ENCODE peak calls at places on chromosomes 13 and 19, in ten cellular contexts. E is NCI-H2029, F is HCT116, N is activated gamma-delta T cell treated with Interleukin-2 at 50 U/mL for 16 hours, R is tibial artery, X is Calu3, S is NCI-H1105 treated with DMSO at 0.1 percent for 48 hours, J is NCI-H146, A is amygdala, U is posterior cingulate gyrus. D is an unnamed sample.

GRCh38 chr19:8302734-8303133 is 5.4 kb downstream of the CD320 start:
- DNase-seq in E (no peak), F (no peak), N (no peak), R (no peak), X (no peak), S (no peak), J (no peak), A (no peak), U (no peak), D (no peak)

GRCh38 chr13:32639502-32640105 is 53.4 kb downstream of the PDS5B start:
- DNase-seq in E (no peak), F (peak; percentile 43), N (peak; percentile 45), R (peak; percentile 65), X (peak; percentile 23), S (peak; percentile 8), J (peak; percentile 55), A (no peak), U (no peak), D (peak; percentile 29)

GRCh38 chr19:30888937-30889336 is 460.3 kb downstream of the TSHZ3 start:
- DNase-seq in E (no peak), F (no peak), N (no peak), R (no peak), X (no peak), S (no peak), J (no peak), A (no peak), U (no peak), D (peak; percentile 35)

GRCh38 chr19:46489445-46490272 is 6.0 kb downstream of the PNMA8B start:
- DNase-seq in E (no peak), F (no peak), N (no peak), R (peak; percentile 76), X (no peak), S (no peak), J (no peak), A (no peak), U (no peak), D (peak; percentile 85)

GRCh38 chr19:30692517-30692870 is 320.3 kb downstream of the ZNF536 start:
- DNase-seq in E (no peak), F (no peak), N (no peak), R (no peak), X (no peak), S (no peak), J (no peak), A (no peak), U (no peak), D (no peak)

GRCh38 chr19:4622695-4623421 is 16.5 kb upstream of the TNFAIP8L1 start:
- DNase-seq in E (no peak), F (no peak), N (no peak), R (no peak), X (no peak), S (no peak), J (no peak), A (no peak), U (no peak), D (peak; percentile 72)

GRCh38 chr13:80039000-80039399 is 301.9 kb downstream of the SPRY2 start:
- DNase-seq in E (no peak), F (no peak), N (no peak), R (no peak), X (no peak), S (no peak), J (no peak), A (no peak), U (no peak), D (no peak)

GRCh38 chr19:40091205-40092129 is 724 bp upstream of the ZNF780A start:
- DNase-seq in E (no peak), F (no peak), N (no peak), R (no peak), X (no peak), S (no peak), J (no peak), A (no peak), U (no peak), D (no peak)

GRCh38 chr13:109331898-109332297 is 454.5 kb downstream of the IRS2 start:
- DNase-seq in E (peak; percentile 97), F (no peak), N (no peak), R (no peak), X (no peak), S (peak; percentile 98), J (peak; percentile 85), A (no peak), U (no peak), D (no peak)

GRCh38 chr13:25819856-25820530 is 231.8 kb downstream of the SHISA2 start:
- DNase-seq in E (peak; percentile 46), F (no peak), N (no peak), R (no peak), X (no peak), S (peak; percentile 15), J (no peak), A (no peak), U (no peak), D (no peak)

GRCh38 chr19:22612316-22612715 is 21.8 kb upstream of the ZNF492 start:
- DNase-seq in E (no peak), F (no peak), N (no peak), R (no peak), X (no peak), S (no peak), J (no peak), A (no peak), U (no peak), D (no peak)

GRCh38 chr19:1748115-1748702 is 5.1 kb upstream of the ONECUT3 start:
- DNase-seq in E (no peak), F (no peak), N (no peak), R (no peak), X (no peak), S (no peak), J (no peak), A (no peak), U (no peak), D (peak; percentile 86)

GRCh38 chr19:29887498-29887897 is 54.5 kb upstream of the URI1 start:
- DNase-seq in E (no peak), F (no peak), N (no peak), R (no peak), X (no peak), S (no peak), J (no peak), A (no peak), U (no peak), D (peak; percentile 30)

GRCh38 chr19:56117376-56117884 is 3.7 kb downstream of the ZNF787 start:
- DNase-seq in E (no peak), F (no peak), N (no peak), R (no peak), X (no peak), S (no peak), J (no peak), A (no peak), U (no peak), D (no peak)

GRCh38 chr13:73140804-73141203 is 82.0 kb downstream of the KLF5 start:
- DNase-seq in E (no peak), F (no peak), N (no peak), R (no peak), X (no peak), S (no peak), J (peak; percentile 54), A (no peak), U (no peak), D (no peak)

GRCh38 chr19:54114340-54114826 is 1.1 kb downstream of the TFPT start:
- DNase-seq in E (no peak), F (no peak), N (peak; percentile 49), R (peak; percentile 41), X (peak; percentile 55), S (peak; percentile 19), J (no peak), A (no peak), U (no peak), D (peak; percentile 71)

GRCh38 chr13:64930636-64931035 is 2299.5 kb downstream of the PCDH9 start:
- DNase-seq in E (no peak), F (no peak), N (no peak), R (no peak), X (no peak), S (no peak), J (no peak), A (no peak), U (no peak), D (no peak)

GRCh38 chr19:55079400-55080038 is 3.9 kb downstream of the EPS8L1 start:
- DNase-seq in E (no peak), F (no peak), N (no peak), R (no peak), X (no peak), S (no peak), J (no peak), A (no peak), U (no peak), D (no peak)

GRCh38 chr19:18023596-18024212 is 15.7 kb downstream of the ARRDC2 start:
- DNase-seq in E (peak; percentile 82), F (no peak), N (peak; percentile 49), R (peak; percentile 94), X (no peak), S (no peak), J (no peak), A (no peak), U (no peak), D (peak; percentile 38)

GRCh38 chr13:44407891-44408290 is 34.3 kb downstream of the SERP2 start:
- DNase-seq in E (no peak), F (no peak), N (no peak), R (no peak), X (no peak), S (no peak), J (no peak), A (no peak), U (no peak), D (no peak)

GRCh38 chr13:22161871-22162270 is 491.0 kb downstream of the FGF9 start:
- DNase-seq in E (no peak), F (no peak), N (no peak), R (no peak), X (no peak), S (no peak), J (no peak), A (no peak), U (no peak), D (no peak)

GRCh38 chr19:55283548-55284393 is at the start of gene BRSK1:
- DNase-seq in E (no peak), F (peak; percentile 26), N (peak; percentile 48), R (no peak), X (no peak), S (peak; percentile 77), J (peak; percentile 88), A (peak; percentile 51), U (peak; percentile 77), D (peak; percentile 96)

GRCh38 chr19:16073988-16074387 is 2.3 kb upstream of the TPM4 start:
- DNase-seq in E (no peak), F (no peak), N (no peak), R (no peak), X (no peak), S (no peak), J (no peak), A (no peak), U (no peak), D (no peak)

GRCh38 chr19:29054886-29055675 is 157.9 kb downstream of the UQCRFS1 start:
- DNase-seq in E (no peak), F (no peak), N (no peak), R (no peak), X (peak; percentile 34), S (no peak), J (no peak), A (no peak), U (no peak), D (no peak)